ENCODE peak calls at places on chromosome 12, in seven cellular contexts. Q is AG20443, C is fibroblast of pulmonary artery, Y is Calu3, F is cardiac fibroblast, M is HTR-8/SVneo, Z is MCF 10A. D is an unnamed sample.

GRCh38 chr12:51323317-51323960 is 535 bp downstream of the BIN2 start:
- DNase-seq in Q (no peak), C (no peak), Y (no peak), F (no peak), M (no peak), Z (no peak), D (no peak)

GRCh38 chr12:69511870-69512269 is 41.7 kb downstream of the FRS2 start:
- DNase-seq in Q (no peak), C (no peak), Y (no peak), F (no peak), M (no peak), Z (no peak), D (no peak)

GRCh38 chr12:98373982-98374381 is 141.4 kb upstream of the TMPO start:
- DNase-seq in Q (peak; percentile 24), C (peak; percentile 18), Y (no peak), F (peak; percentile 21), M (no peak), Z (peak; percentile 16), D (no peak)

GRCh38 chr12:121560392-121561021 is 20.3 kb downstream of the KDM2B start:
- DNase-seq in Q (no peak), C (no peak), Y (no peak), F (no peak), M (no peak), Z (no peak), D (no peak)

GRCh38 chr12:105406497-105406896 is 76.0 kb downstream of the C12orf75 start:
- DNase-seq in Q (no peak), C (no peak), Y (no peak), F (no peak), M (no peak), Z (no peak), D (no peak)

GRCh38 chr12:3085341-3086125 is 8.4 kb downstream of the TSPAN9 start:
- DNase-seq in Q (no peak), C (no peak), Y (no peak), F (no peak), M (no peak), Z (no peak), D (no peak)

GRCh38 chr12:11749943-11750690 is 100.6 kb downstream of the ETV6 start:
- DNase-seq in Q (no peak), C (no peak), Y (no peak), F (no peak), M (no peak), Z (no peak), D (no peak)

GRCh38 chr12:88111074-88111652 is 30.7 kb downstream of the CEP290 start:
- DNase-seq in Q (peak; percentile 24), C (peak; percentile 74), Y (no peak), F (peak; percentile 75), M (peak; percentile 40), Z (peak; percentile 58), D (no peak)

GRCh38 chr12:43113153-43113552 is 438.9 kb downstream of the ADAMTS20 start:
- DNase-seq in Q (peak; percentile 74), C (peak; percentile 39), Y (no peak), F (peak; percentile 48), M (no peak), Z (no peak), D (no peak)

D was measured in body of pancreas.